ENCODE peak calls at places on chromosome 11, in six cellular contexts. P is prostate gland, J is KBM-7, B is EH, V is H9, U is lower lobe of right lung. E is an unnamed sample.

GRCh38 chr11:5938603-5938965 is 3.5 kb upstream of the OR56A3 start:
- DNase-seq in P (no peak), J (no peak), B (no peak), V (no peak), U (no peak), E (no peak)

GRCh38 chr11:119284344-119285157 is 32.4 kb downstream of the MCAM start:
- DNase-seq in P (no peak), J (peak), B (peak), V (no peak), U (no peak), E (peak)

GRCh38 chr11:130677486-130678153 is 229.2 kb downstream of the ADAMTS15 start:
- DNase-seq in P (no peak), J (no peak), B (peak), V (peak), U (no peak), E (peak)

GRCh38 chr11:44589301-44589700 is 23.8 kb downstream of the CD82 start:
- DNase-seq in P (no peak), J (no peak), B (peak), V (no peak), U (no peak), E (peak)

GRCh38 chr11:118715837-118716260 is 36.4 kb upstream of the TREH start:
- DNase-seq in P (no peak), J (no peak), B (no peak), V (peak), U (no peak), E (no peak)

GRCh38 chr11:78834886-78835285 is 260.2 kb upstream of the NARS2 start:
- DNase-seq in P (no peak), J (no peak), B (no peak), V (no peak), U (no peak), E (no peak)

GRCh38 chr11:26801601-26802000 is 79.7 kb upstream of the SLC5A12 start:
- DNase-seq in P (no peak), J (no peak), B (peak), V (no peak), U (no peak), E (no peak)

GRCh38 chr11:86481399-86481798 is 106.7 kb downstream of the CCDC81 start:
- DNase-seq in P (no peak), J (no peak), B (no peak), V (no peak), U (no peak), E (peak)

GRCh38 chr11:43278302-43278956 is 33.4 kb upstream of the API5 start:
- DNase-seq in P (no peak), J (peak), B (peak), V (peak), U (no peak), E (peak)

GRCh38 chr11:110526323-110526722 is 96.6 kb downstream of the FDX1 start:
- DNase-seq in P (no peak), J (no peak), B (no peak), V (no peak), U (no peak), E (peak)

GRCh38 chr11:127191689-127192088 is 191.1 kb upstream of the KIRREL3 start:
- DNase-seq in P (no peak), J (no peak), B (no peak), V (no peak), U (no peak), E (no peak)

GRCh38 chr11:3854660-3854976 is 846 bp upstream of the STIM1 start:
- DNase-seq in P (no peak), J (no peak), B (no peak), V (no peak), U (no peak), E (no peak)

GRCh38 chr11:123357353-123357989 is 72.6 kb upstream of the GRAMD1B start:
- DNase-seq in P (no peak), J (no peak), B (no peak), V (no peak), U (no peak), E (no peak)

GRCh38 chr11:9604134-9604533 is 30.7 kb downstream of the WEE1 start:
- DNase-seq in P (no peak), J (no peak), B (no peak), V (no peak), U (no peak), E (no peak)

GRCh38 chr11:5553347-5553746 is 5.0 kb upstream of the OR52H1 start:
- DNase-seq in P (no peak), J (no peak), B (no peak), V (no peak), U (no peak), E (no peak)

GRCh38 chr11:106956887-106957505 is 61.3 kb downstream of the GUCY1A2 start:
- DNase-seq in P (no peak), J (no peak), B (no peak), V (peak), U (no peak), E (no peak)

GRCh38 chr11:68297812-68298658 is 14.4 kb upstream of the LRP5 start:
- DNase-seq in P (peak), J (peak), B (peak), V (peak), U (peak), E (peak)

GRCh38 chr11:61834278-61835004 is 6.3 kb downstream of the FADS2 start:
- DNase-seq in P (no peak), J (peak), B (peak), V (peak), U (no peak), E (peak)

GRCh38 chr11:65524747-65525658 is at the start of gene SCYL1:
- DNase-seq in P (peak), J (peak), B (peak), V (peak), U (peak), E (peak)

GRCh38 chr11:71474771-71475483 is 21.9 kb downstream of the NADSYN1 start:
- DNase-seq in P (no peak), J (no peak), B (no peak), V (no peak), U (no peak), E (no peak)

GRCh38 chr11:129252621-129253020 is 60.5 kb upstream of the ARHGAP32 start:
- DNase-seq in P (no peak), J (no peak), B (no peak), V (peak), U (no peak), E (no peak)

GRCh38 chr11:130400793-130401483 is 27.5 kb downstream of the ADAMTS8 start:
- DNase-seq in P (no peak), J (peak), B (peak), V (no peak), U (no peak), E (peak)

GRCh38 chr11:120182790-120183491 is 27.9 kb upstream of the OAF start:
- DNase-seq in P (no peak), J (peak), B (peak), V (peak), U (no peak), E (no peak)

GRCh38 chr11:115377882-115378296 is 126.3 kb downstream of the CADM1 start:
- DNase-seq in P (no peak), J (no peak), B (no peak), V (no peak), U (no peak), E (no peak)

E was measured in EL.